ENCODE peak calls at places on chromosomes 7 and 10, in six cellular contexts. One of them, this sample, is unnamed.

GRCh38 chr10:112490543-112490942 is 43.5 kb downstream of the VTI1A start:
- DNase-seq in GM23248: peak; percentile 12
- DNase-seq in mesenchymal stem cell: no peak
- DNase-seq in CD8-positive, alpha-beta T cell: no peak
- DNase-seq in heart right ventricle: no peak
- DNase-seq in endodermal cell: peak; percentile 49
- DNase-seq in this sample: peak; percentile 24

GRCh38 chr7:40948239-40948638 is 754.7 kb downstream of the INHBA start:
- DNase-seq in CD8-positive, alpha-beta T cell: no peak
- DNase-seq in mesenchymal stem cell: peak; percentile 10
- DNase-seq in GM23248: no peak
- DNase-seq in endodermal cell: no peak
- DNase-seq in heart right ventricle: no peak
- DNase-seq in this sample: no peak

GRCh38 chr10:60605476-60605875 is 172.8 kb upstream of the CDK1 start:
- DNase-seq in heart right ventricle: no peak
- DNase-seq in CD8-positive, alpha-beta T cell: no peak
- DNase-seq in GM23248: no peak
- DNase-seq in mesenchymal stem cell: no peak
- DNase-seq in endodermal cell: no peak
- DNase-seq in this sample: no peak

GRCh38 chr10:77716943-77717735 is 79.5 kb upstream of the KCNMA1 start:
- DNase-seq in CD8-positive, alpha-beta T cell: no peak
- DNase-seq in endodermal cell: peak; percentile 66
- DNase-seq in GM23248: peak; percentile 30
- DNase-seq in mesenchymal stem cell: no peak
- DNase-seq in heart right ventricle: no peak
- DNase-seq in this sample: no peak

GRCh38 chr10:50382576-50383023 is 131.3 kb upstream of the ASAH2 start:
- DNase-seq in endodermal cell: no peak
- DNase-seq in heart right ventricle: no peak
- DNase-seq in GM23248: peak; percentile 36
- DNase-seq in CD8-positive, alpha-beta T cell: no peak
- DNase-seq in mesenchymal stem cell: no peak
- DNase-seq in this sample: no peak

GRCh38 chr7:44052771-44053365 is 8.4 kb downstream of the DBNL start:
- DNase-seq in mesenchymal stem cell: no peak
- DNase-seq in CD8-positive, alpha-beta T cell: no peak
- DNase-seq in endodermal cell: no peak
- DNase-seq in GM23248: no peak
- DNase-seq in heart right ventricle: no peak
- DNase-seq in this sample: peak; percentile 3

GRCh38 chr7:69276011-69276729 is 322.1 kb upstream of the AUTS2 start:
- DNase-seq in CD8-positive, alpha-beta T cell: no peak
- DNase-seq in GM23248: no peak
- DNase-seq in endodermal cell: no peak
- DNase-seq in heart right ventricle: no peak
- DNase-seq in mesenchymal stem cell: peak; percentile 7
- DNase-seq in this sample: no peak

GRCh38 chr7:113928113-113928512 is 9.3 kb upstream of the PPP1R3A start:
- DNase-seq in heart right ventricle: no peak
- DNase-seq in mesenchymal stem cell: no peak
- DNase-seq in GM23248: no peak
- DNase-seq in endodermal cell: no peak
- DNase-seq in CD8-positive, alpha-beta T cell: no peak
- DNase-seq in this sample: no peak

GRCh38 chr7:71637578-71637977 is 505.6 kb downstream of the GALNT17 start:
- DNase-seq in endodermal cell: no peak
- DNase-seq in CD8-positive, alpha-beta T cell: no peak
- DNase-seq in mesenchymal stem cell: peak; percentile 57
- DNase-seq in heart right ventricle: no peak
- DNase-seq in GM23248: peak; percentile 49
- DNase-seq in this sample: no peak

GRCh38 chr10:113126506-113127192 is 176.6 kb downstream of the TCF7L2 start:
- DNase-seq in mesenchymal stem cell: peak; percentile 78
- DNase-seq in heart right ventricle: peak; percentile 55
- DNase-seq in endodermal cell: peak; percentile 88
- DNase-seq in GM23248: peak; percentile 95
- DNase-seq in CD8-positive, alpha-beta T cell: peak; percentile 45
- DNase-seq in this sample: peak; percentile 74

DNA sequence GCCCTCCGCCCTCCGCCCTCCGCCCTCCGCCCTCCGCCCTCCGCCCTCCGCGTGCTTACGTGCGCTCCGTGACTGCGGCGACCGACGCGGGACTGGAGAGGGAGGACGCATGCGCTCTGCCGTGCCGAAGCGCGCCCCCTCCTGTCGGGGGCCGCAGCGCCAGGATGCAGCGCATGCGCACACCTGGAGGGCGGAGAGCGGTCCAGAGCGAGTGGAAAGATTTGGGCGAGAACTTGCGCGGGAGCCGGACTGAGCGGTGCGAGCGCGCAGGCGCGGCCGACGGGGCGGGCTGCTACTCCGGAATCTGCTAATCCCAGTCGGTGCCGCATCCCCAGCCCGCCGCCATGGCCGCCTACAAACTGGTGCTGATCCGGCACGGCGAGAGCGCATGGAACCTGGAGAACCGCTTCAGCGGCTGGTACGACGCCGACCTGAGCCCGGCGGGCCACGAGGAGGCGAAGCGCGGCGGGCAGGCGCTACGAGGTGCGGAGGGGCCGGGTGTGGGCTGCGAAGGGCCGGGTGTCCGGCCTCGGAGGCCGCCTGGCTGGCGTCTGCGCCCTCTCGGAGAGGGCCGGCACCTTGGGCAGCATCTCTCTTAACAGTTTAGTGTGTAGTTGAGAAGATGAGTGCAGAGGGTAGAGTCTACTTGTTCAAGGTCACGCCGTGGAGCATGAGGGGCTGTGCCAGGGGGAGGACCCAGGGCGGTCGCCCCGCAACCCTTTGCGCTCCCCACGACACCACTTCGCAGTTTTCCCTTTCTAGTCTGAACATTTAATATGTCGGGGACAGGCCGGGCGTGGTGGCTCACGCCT is at the start of gene PGAM1:
- DNase-seq in GM23248: peak; percentile 96
- DNase-seq in mesenchymal stem cell: peak; percentile 95
- DNase-seq in heart right ventricle: peak; percentile 96
- DNase-seq in CD8-positive, alpha-beta T cell: peak; percentile 95
- DNase-seq in endodermal cell: peak; percentile 98
- DNase-seq in this sample: peak; percentile 95
- H3K4me1 ChIP-seq in GM23248: peaks cover 43% of the 10 kb centered on the region
- H3K4me1 ChIP-seq in mesenchymal stem cell: peaks cover 9% of the 10 kb centered on the region
- H3K4me1 ChIP-seq in heart right ventricle: peaks cover 36% of the 10 kb centered on the region
- H3K4me1 ChIP-seq in CD8-positive, alpha-beta T cell: peaks cover 24% of the 10 kb centered on the region
- H3K4me1 ChIP-seq in endodermal cell: peaks cover 4% of the 10 kb centered on the region
- H3K4me1 ChIP-seq in this sample: peaks cover 42% of the 10 kb centered on the region

DNA sequence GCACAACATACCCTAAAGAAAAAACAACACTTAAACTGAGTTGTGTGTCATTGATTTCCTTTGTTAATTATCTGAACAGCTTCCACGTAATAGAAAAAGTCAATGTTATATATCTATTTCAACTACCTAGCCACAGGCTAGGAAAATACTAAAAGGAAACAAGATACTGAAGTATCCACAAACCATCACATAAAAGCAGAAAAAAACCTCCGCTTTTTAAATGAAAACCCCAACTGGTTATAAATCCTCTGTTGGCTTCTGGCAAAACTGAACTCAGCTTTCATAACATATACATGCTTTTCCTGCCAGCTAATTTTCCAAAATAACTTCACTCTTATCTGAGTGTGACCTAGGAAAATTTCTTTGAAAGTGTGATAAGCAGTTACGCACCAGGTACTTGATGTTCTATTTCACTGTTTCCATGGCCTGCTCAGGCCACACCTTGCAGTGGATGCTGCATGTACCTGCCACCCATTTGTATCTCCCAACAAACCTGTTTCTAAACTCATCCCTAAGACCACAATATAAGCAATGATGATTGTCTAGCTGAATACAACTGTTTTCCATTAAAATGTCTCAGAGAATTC is 11.9 kb downstream of the FAM3C start:
- DNase-seq in CD8-positive, alpha-beta T cell: no peak
- DNase-seq in GM23248: no peak
- DNase-seq in mesenchymal stem cell: no peak
- DNase-seq in heart right ventricle: no peak
- DNase-seq in endodermal cell: no peak
- DNase-seq in this sample: no peak
- H3K4me1 ChIP-seq in CD8-positive, alpha-beta T cell: peaks cover 30% of the 10 kb centered on the region
- H3K4me1 ChIP-seq in GM23248: no peaks in the 10 kb centered on the region
- H3K4me1 ChIP-seq in mesenchymal stem cell: peaks cover 3% of the 10 kb centered on the region
- H3K4me1 ChIP-seq in heart right ventricle: peaks cover 38% of the 10 kb centered on the region
- H3K4me1 ChIP-seq in endodermal cell: no peaks in the 10 kb centered on the region
- H3K4me1 ChIP-seq in this sample: peaks cover 46% of the 10 kb centered on the region

GRCh38 chr10:80187060-80187459 is 18.3 kb downstream of the ANXA11 start:
- DNase-seq in heart right ventricle: no peak
- DNase-seq in mesenchymal stem cell: no peak
- DNase-seq in GM23248: no peak
- DNase-seq in CD8-positive, alpha-beta T cell: no peak
- DNase-seq in endodermal cell: no peak
- DNase-seq in this sample: no peak
- H3K4me1 ChIP-seq in heart right ventricle: peaks cover 97% of the 10 kb centered on the region
- H3K4me1 ChIP-seq in mesenchymal stem cell: peaks cover 10% of the 10 kb centered on the region
- H3K4me1 ChIP-seq in GM23248: no peaks in the 10 kb centered on the region
- H3K4me1 ChIP-seq in CD8-positive, alpha-beta T cell: peaks cover 88% of the 10 kb centered on the region
- H3K4me1 ChIP-seq in endodermal cell: no peaks in the 10 kb centered on the region
- H3K4me1 ChIP-seq in this sample: peaks cover 96% of the 10 kb centered on the region

DNA sequence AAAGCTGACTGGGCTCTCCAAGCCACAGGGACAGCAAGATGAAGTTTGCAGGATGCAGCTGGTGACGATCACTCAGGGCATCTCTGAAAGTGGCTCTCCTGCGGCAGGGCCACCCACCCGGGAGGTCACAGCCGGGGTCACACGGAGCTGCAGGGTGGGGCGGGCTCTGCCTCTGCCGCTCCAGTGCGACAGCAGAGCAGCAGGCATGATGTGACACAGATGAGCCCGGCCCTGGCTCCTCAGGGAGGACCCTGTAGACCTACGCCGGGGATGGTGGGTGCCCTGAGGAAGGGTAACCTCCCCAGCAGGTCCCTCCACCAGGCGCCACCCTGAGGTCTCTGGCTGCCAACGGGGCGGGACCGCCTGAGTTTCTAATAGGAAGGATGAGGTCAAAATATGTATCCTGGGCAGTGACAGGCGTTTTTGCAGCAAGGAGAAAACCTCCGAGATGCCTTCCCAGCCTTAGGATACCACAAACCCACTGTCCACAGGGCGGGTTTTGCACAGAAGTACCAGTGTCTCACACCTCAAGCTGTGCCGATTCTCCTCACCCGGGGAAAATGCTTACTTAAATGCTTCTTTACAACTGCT is 114.8 kb upstream of the DIP2C start:
- DNase-seq in mesenchymal stem cell: no peak
- DNase-seq in CD8-positive, alpha-beta T cell: no peak
- DNase-seq in GM23248: no peak
- DNase-seq in heart right ventricle: no peak
- DNase-seq in endodermal cell: peak; percentile 48
- DNase-seq in this sample: no peak
- H3K4me1 ChIP-seq in mesenchymal stem cell: no peaks in the 10 kb centered on the region
- H3K4me1 ChIP-seq in CD8-positive, alpha-beta T cell: peaks cover 7% of the 10 kb centered on the region
- H3K4me1 ChIP-seq in GM23248: no peaks in the 10 kb centered on the region
- H3K4me1 ChIP-seq in heart right ventricle: peaks cover 4% of the 10 kb centered on the region
- H3K4me1 ChIP-seq in endodermal cell: no peaks in the 10 kb centered on the region
- H3K4me1 ChIP-seq in this sample: peaks cover 19% of the 10 kb centered on the region

GRCh38 chr10:33129181-33129928 is 171.3 kb upstream of the ITGB1 start:
- DNase-seq in CD8-positive, alpha-beta T cell: no peak
- DNase-seq in mesenchymal stem cell: peak; percentile 72
- DNase-seq in GM23248: peak; percentile 98
- DNase-seq in endodermal cell: no peak
- DNase-seq in heart right ventricle: peak; percentile 55
- DNase-seq in this sample: peak; percentile 50
- H3K4me1 ChIP-seq in CD8-positive, alpha-beta T cell: peaks cover 44% of the 10 kb centered on the region
- H3K4me1 ChIP-seq in mesenchymal stem cell: peaks cover 10% of the 10 kb centered on the region
- H3K4me1 ChIP-seq in GM23248: peaks cover 38% of the 10 kb centered on the region
- H3K4me1 ChIP-seq in endodermal cell: no peaks in the 10 kb centered on the region
- H3K4me1 ChIP-seq in heart right ventricle: peaks cover 43% of the 10 kb centered on the region
- H3K4me1 ChIP-seq in this sample: peaks cover 50% of the 10 kb centered on the region

DNA sequence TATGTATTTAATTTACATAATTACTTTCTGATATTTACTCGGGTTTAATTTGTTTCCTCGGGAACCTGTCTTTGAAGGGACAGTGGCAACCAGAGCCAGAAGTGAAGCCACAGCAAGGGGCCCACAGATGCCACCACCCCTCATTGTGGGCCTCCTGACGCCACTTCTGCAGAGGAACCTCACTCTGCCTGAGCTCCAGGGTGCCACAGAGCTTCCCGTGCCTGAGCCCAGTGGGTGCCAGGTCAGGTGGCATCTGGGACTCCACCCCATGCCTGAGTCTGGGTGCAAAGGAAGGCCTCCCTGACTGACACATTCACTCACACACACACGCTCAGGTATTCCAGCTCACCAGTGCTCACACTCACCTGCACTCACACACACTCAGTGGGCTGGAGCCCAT is 213.7 kb downstream of the GRID1 start:
- DNase-seq in GM23248: no peak
- DNase-seq in CD8-positive, alpha-beta T cell: no peak
- DNase-seq in endodermal cell: no peak
- DNase-seq in heart right ventricle: no peak
- DNase-seq in mesenchymal stem cell: no peak
- DNase-seq in this sample: no peak
- H3K4me1 ChIP-seq in GM23248: no peaks in the 10 kb centered on the region
- H3K4me1 ChIP-seq in CD8-positive, alpha-beta T cell: no peaks in the 10 kb centered on the region
- H3K4me1 ChIP-seq in endodermal cell: no peaks in the 10 kb centered on the region
- H3K4me1 ChIP-seq in heart right ventricle: no peaks in the 10 kb centered on the region
- H3K4me1 ChIP-seq in mesenchymal stem cell: no peaks in the 10 kb centered on the region
- H3K4me1 ChIP-seq in this sample: no peaks in the 10 kb centered on the region

GRCh38 chr10:1452777-1453176 is 284.5 kb downstream of the ADARB2 start:
- DNase-seq in heart right ventricle: no peak
- DNase-seq in GM23248: no peak
- DNase-seq in CD8-positive, alpha-beta T cell: no peak
- DNase-seq in endodermal cell: no peak
- DNase-seq in mesenchymal stem cell: no peak
- DNase-seq in this sample: no peak
- H3K4me1 ChIP-seq in heart right ventricle: no peaks in the 10 kb centered on the region
- H3K4me1 ChIP-seq in GM23248: no peaks in the 10 kb centered on the region
- H3K4me1 ChIP-seq in CD8-positive, alpha-beta T cell: no peaks in the 10 kb centered on the region
- H3K4me1 ChIP-seq in endodermal cell: no peaks in the 10 kb centered on the region
- H3K4me1 ChIP-seq in mesenchymal stem cell: no peaks in the 10 kb centered on the region
- H3K4me1 ChIP-seq in this sample: no peaks in the 10 kb centered on the region

DNA sequence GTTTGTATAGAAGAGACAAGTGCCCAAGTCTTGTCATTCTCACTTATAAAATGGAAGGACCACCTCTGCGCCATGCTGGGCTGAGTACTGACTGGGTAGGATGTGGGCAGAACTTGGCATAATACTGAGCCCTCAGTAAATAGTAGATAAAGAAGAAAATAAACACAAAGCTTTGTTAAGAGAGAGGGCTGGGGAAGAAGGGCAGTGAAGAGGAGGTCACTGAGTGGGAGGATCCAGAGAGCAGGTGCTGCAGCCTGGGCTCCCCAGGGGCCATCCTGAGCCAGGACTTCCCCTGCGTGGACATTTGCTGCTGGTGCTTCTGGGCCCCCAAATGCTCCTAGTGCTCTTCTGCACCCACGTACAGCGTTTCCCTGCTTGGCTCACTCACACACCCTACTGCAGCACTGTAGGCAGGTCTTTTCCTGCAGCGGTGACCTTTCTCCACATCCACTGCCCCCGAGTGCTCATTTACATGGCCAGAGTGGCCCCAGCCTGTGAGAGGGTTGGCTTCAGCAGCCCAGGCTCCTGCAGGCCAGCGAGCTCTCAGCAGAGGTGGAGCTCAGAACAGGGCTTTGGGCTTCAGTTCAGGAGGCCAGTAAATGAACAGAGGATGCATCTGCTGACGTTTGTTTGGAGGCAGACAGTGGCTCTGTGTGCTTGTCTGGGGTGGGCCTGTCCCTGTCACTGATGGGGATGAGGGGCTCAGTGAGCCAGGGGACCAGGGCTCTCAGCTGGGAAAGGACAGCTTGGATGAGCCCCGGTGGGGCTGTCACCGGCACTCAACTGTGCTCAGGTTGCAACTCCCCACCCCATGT is 164.6 kb downstream of the ADARB2 start:
- DNase-seq in CD8-positive, alpha-beta T cell: no peak
- DNase-seq in mesenchymal stem cell: no peak
- DNase-seq in heart right ventricle: no peak
- DNase-seq in GM23248: peak; percentile 1
- DNase-seq in endodermal cell: no peak
- DNase-seq in this sample: no peak
- H3K4me1 ChIP-seq in CD8-positive, alpha-beta T cell: no peaks in the 10 kb centered on the region
- H3K4me1 ChIP-seq in mesenchymal stem cell: peaks cover 2% of the 10 kb centered on the region
- H3K4me1 ChIP-seq in heart right ventricle: no peaks in the 10 kb centered on the region
- H3K4me1 ChIP-seq in GM23248: no peaks in the 10 kb centered on the region
- H3K4me1 ChIP-seq in endodermal cell: no peaks in the 10 kb centered on the region
- H3K4me1 ChIP-seq in this sample: no peaks in the 10 kb centered on the region